ENCODE peak calls at places on chromosomes 3 and 15, in five cellular contexts. T is heart right ventricle, I is transverse colon, Z is H9, S is neural crest cell. P is an unnamed sample.

GRCh38 chr3:156803949-156804741 is 22.0 kb upstream of the LEKR1 start:
- DNase-seq in Z (no peak), I (no peak), S (no peak), T (no peak), P (no peak)

GRCh38 chr3:87437765-87438164 is 161.4 kb upstream of the POU1F1 start:
- DNase-seq in S (no peak), I (no peak), Z (no peak), T (no peak), P (no peak)

GRCh38 chr3:16300282-16300681 is 35.3 kb downstream of the OXNAD1 start:
- DNase-seq in I (no peak), S (no peak), Z (no peak), T (no peak), P (no peak)

GRCh38 chr3:164465172-164465571 is 613.1 kb downstream of the SI start:
- DNase-seq in T (no peak), I (no peak), Z (no peak), S (no peak), P (no peak)

GRCh38 chr3:194768586-194768985 is 82.9 kb downstream of the FAM43A start:
- DNase-seq in T (no peak), S (no peak), I (no peak), Z (no peak), P (no peak)

GRCh38 chr15:89808160-89808870 is 6.3 kb downstream of the ANPEP start:
- DNase-seq in S (no peak), I (no peak), T (no peak), Z (no peak), P (no peak)

GRCh38 chr3:176953106-176954080 is 243.9 kb downstream of the TBL1XR1 start:
- DNase-seq in Z (no peak), I (peak), S (no peak), T (peak), P (no peak)

GRCh38 chr3:36944641-36945270 is at the start of gene TRANK1:
- DNase-seq in S (peak), I (peak), T (peak), Z (peak), P (no peak)

GRCh38 chr3:158776531-158776930 is 25.3 kb upstream of the MFSD1 start:
- DNase-seq in I (no peak), Z (no peak), S (no peak), T (no peak), P (no peak)

GRCh38 chr3:79040091-79040490 is 727.7 kb downstream of the ROBO1 start:
- DNase-seq in T (no peak), I (no peak), S (no peak), Z (no peak), P (no peak)

GRCh38 chr3:152554980-152555379 is 280.0 kb upstream of the P2RY1 start:
- DNase-seq in Z (no peak), T (no peak), S (no peak), I (no peak), P (no peak)

GRCh38 chr15:31060429-31061140 is 40.9 kb downstream of the TRPM1 start:
- DNase-seq in Z (no peak), S (no peak), I (no peak), T (no peak), P (no peak)

GRCh38 chr3:55588120-55588765 is 101.1 kb upstream of the WNT5A start:
- DNase-seq in Z (no peak), T (no peak), S (no peak), I (no peak), P (no peak)

GRCh38 chr15:45510758-45511280 is 11.7 kb downstream of the SLC30A4 start:
- DNase-seq in T (no peak), S (no peak), I (no peak), Z (no peak), P (no peak)

GRCh38 chr15:38864122-38864521 is 299.5 kb upstream of the RASGRP1 start:
- DNase-seq in T (no peak), I (no peak), Z (no peak), S (no peak), P (no peak)

GRCh38 chr3:37856381-37856780 is 5.3 kb upstream of the CTDSPL start:
- DNase-seq in S (no peak), I (no peak), T (no peak), Z (no peak), P (no peak)

GRCh38 chr3:179964867-179965266 is 71.9 kb downstream of the PEX5L start:
- DNase-seq in Z (no peak), T (no peak), I (no peak), S (no peak), P (no peak)

GRCh38 chr15:74540135-74540760 is 772 bp upstream of the ARID3B start:
- DNase-seq in I (no peak), Z (no peak), S (no peak), T (no peak), P (no peak)

GRCh38 chr15:70318594-70318993 is 220.9 kb upstream of the TLE3 start:
- DNase-seq in T (no peak), Z (no peak), I (no peak), S (no peak), P (no peak)

GRCh38 chr3:39644176-39644575 is 165.2 kb upstream of the MYRIP start:
- DNase-seq in Z (no peak), T (no peak), I (no peak), S (no peak), P (no peak)

GRCh38 chr3:184619348-184619747 is 57.8 kb downstream of the EPHB3 start:
- DNase-seq in S (no peak), Z (no peak), I (no peak), T (no peak), P (no peak)

GRCh38 chr15:70196314-70197291 is 98.9 kb upstream of the TLE3 start:
- DNase-seq in Z (peak), S (no peak), I (peak), T (no peak), P (no peak)

GRCh38 chr3:137204409-137204808 is 246.6 kb downstream of the IL20RB start:
- DNase-seq in Z (no peak), S (no peak), T (no peak), I (no peak), P (no peak)

GRCh38 chr3:13189639-13190375 is 116.6 kb upstream of the IQSEC1 start:
- DNase-seq in I (no peak), Z (no peak), S (no peak), T (no peak), P (no peak)

GRCh38 chr15:98700501-98700900 is 52.2 kb downstream of the IGF1R start:
- DNase-seq in T (no peak), Z (no peak), S (no peak), I (no peak), P (peak)

GRCh38 chr3:41975421-41976103 is 13.7 kb upstream of the ULK4 start:
- DNase-seq in T (no peak), S (no peak), I (no peak), Z (no peak), P (no peak)

GRCh38 chr3:196287066-196287404 is 491 bp downstream of the PCYT1A start:
- DNase-seq in I (no peak), Z (no peak), S (no peak), T (peak), P (no peak)

GRCh38 chr3:68403741-68404140 is 528.6 kb downstream of the TAFA4 start:
- DNase-seq in S (no peak), I (no peak), Z (no peak), T (no peak), P (no peak)

GRCh38 chr15:62021991-62022600 is 38.2 kb downstream of the VPS13C start:
- DNase-seq in T (no peak), Z (no peak), I (no peak), S (no peak), P (no peak)

GRCh38 chr3:8223766-8224165 is 277.9 kb upstream of the LMCD1 start:
- DNase-seq in S (no peak), I (no peak), Z (no peak), T (no peak), P (no peak)

GRCh38 chr3:160618363-160618762 is 53.0 kb upstream of the KPNA4 start:
- DNase-seq in Z (no peak), T (no peak), S (no peak), I (no peak), P (no peak)

GRCh38 chr3:188052229-188052965 is 101.6 kb upstream of the LPP start:
- DNase-seq in S (peak), Z (peak), I (peak), T (peak), P (no peak)

GRCh38 chr3:30657914-30658313 is 51.5 kb downstream of the TGFBR2 start:
- DNase-seq in S (no peak), I (no peak), Z (no peak), T (no peak), P (no peak)

GRCh38 chr3:134387293-134387692 is 13.0 kb upstream of the AMOTL2 start:
- DNase-seq in I (no peak), T (no peak), S (no peak), Z (no peak), P (no peak)
- TF ChIP-seq CTCF in I (no peak), T (no peak), S (no peak), Z (no peak), P (no peak)

DNA sequence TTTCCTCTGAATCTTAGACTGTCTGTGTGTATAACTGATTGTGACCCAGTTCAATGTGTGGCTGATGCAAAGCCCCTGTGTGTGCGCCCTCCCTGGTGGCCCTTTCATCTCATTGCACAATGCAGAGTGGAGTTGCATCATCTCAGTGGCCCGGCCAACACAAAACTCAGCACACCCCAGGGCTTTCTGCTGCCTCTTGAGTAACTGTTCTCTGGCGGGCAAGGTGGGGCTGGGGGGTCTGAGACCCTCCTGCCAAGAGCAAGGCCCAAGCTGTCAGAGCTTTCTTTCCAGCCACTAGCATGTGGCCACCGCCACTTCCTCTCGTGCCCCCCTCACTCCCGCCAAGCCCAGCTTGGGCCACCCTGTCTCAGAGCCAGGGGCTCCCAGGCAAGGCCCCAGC is 80.7 kb upstream of the ALDH1L1 start:
- DNase-seq in I (peak), T (peak), Z (no peak), S (peak), P (peak)
- TF ChIP-seq CTCF in I (no peak), T (no peak), Z (peak), S (no peak), P (no peak)

GRCh38 chr3:143001034-143001368 is 369 bp upstream of the U2SURP start:
- DNase-seq in T (peak), Z (no peak), S (no peak), I (no peak), P (peak)
- TF ChIP-seq CTCF in T (no peak), Z (no peak), S (no peak), I (no peak), P (no peak)

DNA sequence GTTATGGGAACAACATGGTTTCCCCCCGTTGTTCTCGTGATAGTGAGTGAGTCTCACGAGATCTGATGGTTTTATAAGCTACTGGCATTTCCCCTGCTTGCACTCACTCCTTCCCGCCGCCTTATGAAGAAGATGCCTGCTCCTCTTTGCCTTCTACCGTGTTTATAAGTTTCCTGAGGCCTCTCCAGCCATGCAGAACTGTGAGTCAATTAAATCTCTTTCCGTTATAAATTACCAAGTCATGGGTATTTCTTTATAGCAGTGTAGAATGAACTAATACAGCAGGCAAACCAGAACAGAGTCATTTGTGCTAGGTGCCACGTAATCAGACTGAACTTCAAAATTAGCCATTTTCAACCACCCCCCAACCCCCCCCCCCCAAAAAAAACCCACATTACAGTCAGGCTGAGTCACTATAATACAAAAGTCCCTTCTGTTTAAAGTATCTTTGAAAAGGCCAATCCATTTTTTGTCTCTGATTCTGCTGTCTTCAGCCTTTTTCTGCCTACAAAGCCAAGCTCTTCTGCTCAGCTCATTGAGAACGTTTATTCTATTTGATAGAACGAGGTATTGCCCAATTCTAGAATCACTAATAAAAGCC is 4.1 kb downstream of the OR4F6 start:
- DNase-seq in T (no peak), S (no peak), I (no peak), Z (no peak), P (no peak)
- TF ChIP-seq CTCF in T (no peak), S (no peak), I (no peak), Z (no peak), P (no peak)

GRCh38 chr3:17473761-17474160 is 268.7 kb downstream of the TBC1D5 start:
- DNase-seq in I (no peak), Z (no peak), T (no peak), S (no peak), P (no peak)
- TF ChIP-seq CTCF in I (no peak), Z (peak), T (peak), S (peak), P (no peak)

GRCh38 chr15:27813139-27813538 is 286.0 kb downstream of the OCA2 start:
- DNase-seq in Z (no peak), S (no peak), I (no peak), T (no peak), P (no peak)

GRCh38 chr15:27806396-27806795 is 292.7 kb downstream of the OCA2 start:
- DNase-seq in S (no peak), I (no peak), Z (no peak), T (no peak), P (no peak)

GRCh38 chr15:27804569-27805260 is 294.4 kb downstream of the OCA2 start:
- DNase-seq in I (no peak), Z (no peak), S (no peak), T (no peak), P (no peak)

GRCh38 chr15:27805261-27806220 is 293.6 kb downstream of the OCA2 start:
- DNase-seq in I (no peak), S (no peak), T (no peak), Z (no peak), P (no peak)

GRCh38 chr15:27808182-27808581 is 290.9 kb downstream of the OCA2 start:
- DNase-seq in S (no peak), I (no peak), T (no peak), Z (no peak), P (no peak)
- TF ChIP-seq CTCF in S (no peak), I (no peak), T (no peak), Z (no peak), P (no peak)

GRCh38 chr3:23923786-23924185 is 6.9 kb downstream of the RPL15 start:
- DNase-seq in T (no peak), I (no peak), Z (no peak), S (no peak), P (no peak)

GRCh38 chr3:23928525-23928924 is 11.6 kb downstream of the RPL15 start:
- DNase-seq in S (no peak), Z (no peak), T (no peak), I (no peak), P (no peak)

GRCh38 chr3:23926246-23926645 is 9.3 kb downstream of the RPL15 start:
- DNase-seq in I (no peak), Z (no peak), S (no peak), T (no peak), P (no peak)

GRCh38 chr3:23931597-23931996 is 13.5 kb upstream of the NR1D2 start:
- DNase-seq in S (no peak), Z (no peak), I (no peak), T (no peak), P (no peak)

DNA sequence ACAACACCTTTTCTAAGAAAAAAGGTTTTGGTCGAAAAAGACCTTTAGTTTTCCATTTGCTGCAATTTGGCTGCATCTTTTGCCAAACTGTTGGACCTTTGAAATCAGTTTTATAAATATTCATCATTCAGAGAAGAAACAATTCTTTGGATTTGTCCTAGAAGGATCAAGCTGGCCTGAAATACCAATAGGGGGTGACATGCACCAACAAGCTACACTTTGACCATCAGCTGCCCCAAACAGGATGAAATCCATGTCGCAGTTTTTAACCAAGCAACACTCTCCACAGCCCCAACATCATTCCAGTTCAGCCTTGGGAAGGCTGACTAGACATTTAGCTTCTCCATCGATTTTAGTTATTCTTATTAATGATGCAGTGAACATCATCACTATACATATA is 9.8 kb downstream of the RPL15 start:
- DNase-seq in Z (no peak), I (no peak), T (no peak), S (no peak), P (no peak)
- TF ChIP-seq CTCF in Z (peak), I (no peak), T (no peak), S (no peak), P (no peak)

P was measured in glutamatergic neuron.